ENCODE peak calls at places on chromosomes 1 and 21, in five cellular contexts. Z, Q, C, X and U are unnamed samples.

GRCh38 chr1:120178799-120179419 is 2.6 kb upstream of the SEC22B start:
- DNase-seq in C (no peak), Q (no peak), Z (no peak), X (peak), U (no peak)

GRCh38 chr1:155093938-155094621 is 15.4 kb downstream of the EFNA3 start:
- DNase-seq in X (peak), Z (no peak), Q (no peak), C (peak), U (peak)

GRCh38 chr1:29653034-29653810 is 416.9 kb downstream of the PTPRU start:
- DNase-seq in Q (no peak), C (no peak), X (no peak), Z (no peak), U (peak)

GRCh38 chr1:1565340-1565739 is 9.3 kb downstream of the SSU72 start:
- DNase-seq in Q (no peak), C (no peak), X (no peak), Z (no peak), U (no peak)

GRCh38 chr1:55640708-55641473 is 425.7 kb upstream of the USP24 start:
- DNase-seq in Z (no peak), X (no peak), C (peak), Q (no peak), U (peak)

GRCh38 chr1:111908222-111908621 is 81.2 kb downstream of the KCND3 start:
- DNase-seq in C (no peak), X (no peak), Z (no peak), Q (no peak), U (no peak)

GRCh38 chr1:212305342-212305741 is 20.1 kb downstream of the PPP2R5A start:
- DNase-seq in C (no peak), Z (no peak), X (no peak), Q (no peak), U (no peak)

GRCh38 chr1:43199093-43199726 is 27.1 kb downstream of the CFAP57 start:
- DNase-seq in C (no peak), X (peak), Z (no peak), Q (no peak), U (no peak)

GRCh38 chr1:200035956-200036615 is 8.6 kb downstream of the NR5A2 start:
- DNase-seq in Z (no peak), Q (no peak), C (peak), X (no peak), U (peak)

GRCh38 chr1:2213576-2214505 is 14.3 kb upstream of the SKI start:
- DNase-seq in X (no peak), Q (no peak), C (no peak), Z (peak), U (no peak)

GRCh38 chr1:110177775-110178174 is 27.5 kb downstream of the SLC6A17 start:
- DNase-seq in X (no peak), Q (no peak), C (no peak), Z (no peak), U (no peak)

GRCh38 chr1:169623132-169623926 is 6.6 kb downstream of the SELP start:
- DNase-seq in X (no peak), C (no peak), Q (no peak), Z (no peak), U (no peak)

GRCh38 chr21:46455575-46456385 is 2.9 kb upstream of the DIP2A start:
- DNase-seq in C (no peak), X (no peak), Q (no peak), Z (no peak), U (no peak)

GRCh38 chr1:20476260-20477038 is 9.6 kb downstream of the CAMK2N1 start:
- DNase-seq in Q (no peak), C (no peak), X (peak), Z (no peak), U (peak)

GRCh38 chr1:116372651-116373444 is at the start of gene ATP1A1:
- DNase-seq in Q (peak), C (peak), X (peak), Z (peak), U (peak)

GRCh38 chr1:9025474-9025873 is 749 bp downstream of the SLC2A7 start:
- DNase-seq in Z (no peak), X (no peak), C (no peak), Q (no peak), U (no peak)

GRCh38 chr1:107991371-107992066 is 26.5 kb upstream of the VAV3 start:
- DNase-seq in C (no peak), Q (no peak), X (no peak), Z (no peak), U (no peak)

GRCh38 chr1:188355847-188356246 is 1527.1 kb downstream of the PLA2G4A start:
- DNase-seq in Z (no peak), C (no peak), Q (no peak), X (no peak), U (no peak)

GRCh38 chr1:94271373-94271772 is 34.0 kb upstream of the ARHGAP29 start:
- DNase-seq in C (no peak), X (no peak), Q (no peak), Z (no peak), U (no peak)

GRCh38 chr1:84947536-84948410 is 49.1 kb downstream of the MCOLN2 start:
- DNase-seq in X (no peak), C (no peak), Z (no peak), Q (no peak), U (no peak)

GRCh38 chr21:45799765-45800338 is 156.3 kb downstream of the PCBP3 start:
- DNase-seq in Z (no peak), C (no peak), Q (no peak), X (no peak), U (no peak)

GRCh38 chr21:26433386-26433785 is 139.7 kb downstream of the CYYR1 start:
- DNase-seq in Z (no peak), Q (no peak), C (no peak), X (no peak), U (no peak)

GRCh38 chr1:40339420-40340323 is 22.6 kb upstream of the COL9A2 start:
- DNase-seq in Z (no peak), C (no peak), X (peak), Q (no peak), U (no peak)

GRCh38 chr1:119040906-119041305 is 52.8 kb upstream of the TBX15 start:
- DNase-seq in C (no peak), X (no peak), Q (no peak), Z (no peak), U (no peak)

GRCh38 chr1:14815175-14815882 is 216.8 kb downstream of the KAZN start:
- DNase-seq in Z (no peak), X (peak), Q (no peak), C (no peak), U (no peak)

GRCh38 chr1:41739061-41739955 is 179.4 kb downstream of the HIVEP3 start:
- DNase-seq in Q (peak), X (no peak), Z (peak), C (peak), U (peak)

GRCh38 chr1:117615474-117615873 is 9.6 kb downstream of the TENT5C start:
- DNase-seq in C (peak), Z (no peak), Q (peak), X (peak), U (peak)

GRCh38 chr1:183991360-183992155 is 46.0 kb downstream of the COLGALT2 start:
- DNase-seq in Z (no peak), Q (no peak), X (no peak), C (no peak), U (no peak)

GRCh38 chr21:29125199-29125598 is 5.2 kb upstream of the MAP3K7CL start:
- DNase-seq in Q (no peak), Z (no peak), X (no peak), C (peak), U (no peak)